ENCODE peak calls at places on chromosomes 11 and 22, in four cellular contexts. C, V, K and R are unnamed samples.
A peak's percentile ranks its signal among the peaks of the same experiment; 100 is the strongest.

GRCh38 chr11:36421546-36422155 is 88.4 kb downstream of the TRAF6 start:
- DNase-seq in C (peak; percentile 33), V (no peak), K (no peak), R (no peak)

GRCh38 chr11:60315866-60316265 is 11.2 kb upstream of the MS4A6E start:
- DNase-seq in C (no peak), V (no peak), K (no peak), R (no peak)

GRCh38 chr11:16184588-16184987 is 171.8 kb downstream of the SOX6 start:
- DNase-seq in C (peak; percentile 92), V (no peak), K (peak; percentile 86), R (peak; percentile 94)

GRCh38 chr11:706439-706956 is 467 bp downstream of the EPS8L2 start:
- DNase-seq in C (peak; percentile 36), V (no peak), K (peak; percentile 61), R (no peak)

GRCh38 chr11:61693897-61694840 is 14.0 kb downstream of the DAGLA start:
- DNase-seq in C (no peak), V (no peak), K (no peak), R (peak; percentile 72)

GRCh38 chr11:116261616-116262015 is 511.2 kb downstream of the BUD13 start:
- DNase-seq in C (no peak), V (no peak), K (no peak), R (no peak)

GRCh38 chr11:65661599-65662246 is 993 bp downstream of the RELA start:
- DNase-seq in C (no peak), V (no peak), K (no peak), R (no peak)

GRCh38 chr11:48103621-48104561 is 112.7 kb upstream of the OR4B1 start:
- DNase-seq in C (peak; percentile 13), V (no peak), K (peak; percentile 63), R (peak; percentile 29)

GRCh38 chr22:19723165-19723989 is at the start of gene GP1BB:
- DNase-seq in C (no peak), V (no peak), K (peak; percentile 45), R (no peak)

GRCh38 chr11:44596541-44597276 is 31.2 kb downstream of the CD82 start:
- DNase-seq in C (no peak), V (no peak), K (no peak), R (no peak)

GRCh38 chr11:44595006-44595405 is 29.5 kb downstream of the CD82 start:
- DNase-seq in C (no peak), V (no peak), K (no peak), R (no peak)

GRCh38 chr11:44595964-44596381 is 30.5 kb downstream of the CD82 start:
- DNase-seq in C (no peak), V (no peak), K (no peak), R (no peak)

GRCh38 chr11:44598831-44599230 is 33.4 kb downstream of the CD82 start:
- DNase-seq in C (no peak), V (no peak), K (no peak), R (no peak)

GRCh38 chr11:44597358-44598009 is 32.0 kb downstream of the CD82 start:
- DNase-seq in C (no peak), V (no peak), K (no peak), R (no peak)
- TF ChIP-seq RAD21 in C (no peak), V (no peak), K (no peak), R (no peak)

DNA sequence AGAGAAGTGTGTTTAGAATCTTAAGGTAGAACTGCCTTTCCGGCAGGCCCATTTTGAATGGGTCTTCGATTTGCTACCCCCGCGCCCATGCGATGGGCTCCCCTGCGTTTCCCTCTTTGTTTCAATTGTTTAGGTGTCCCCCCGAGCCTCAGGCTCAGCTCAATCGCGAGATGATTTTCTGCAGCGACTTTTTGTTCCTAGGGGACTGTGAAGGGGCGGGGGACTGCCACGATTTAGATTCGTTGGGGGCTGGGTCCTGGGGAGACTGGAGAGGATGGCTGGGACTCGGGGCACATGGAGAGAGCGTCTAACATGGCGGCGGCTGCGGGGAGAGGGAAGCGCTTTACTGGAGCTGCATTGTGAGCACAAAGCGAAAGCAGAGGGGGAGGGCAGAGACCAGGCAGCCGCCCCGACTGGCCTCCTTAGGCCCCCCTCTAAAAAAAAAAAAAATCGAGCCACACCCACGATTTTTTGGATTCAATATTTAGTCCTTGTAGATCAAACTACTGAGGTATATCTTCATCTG is 1.7 kb downstream of the CAPRIN1 start:
- DNase-seq in C (peak; percentile 76), V (no peak), K (peak; percentile 82), R (peak; percentile 67)
- TF ChIP-seq RAD21 in C (no peak), V (no peak), K (no peak), R (no peak)

DNA sequence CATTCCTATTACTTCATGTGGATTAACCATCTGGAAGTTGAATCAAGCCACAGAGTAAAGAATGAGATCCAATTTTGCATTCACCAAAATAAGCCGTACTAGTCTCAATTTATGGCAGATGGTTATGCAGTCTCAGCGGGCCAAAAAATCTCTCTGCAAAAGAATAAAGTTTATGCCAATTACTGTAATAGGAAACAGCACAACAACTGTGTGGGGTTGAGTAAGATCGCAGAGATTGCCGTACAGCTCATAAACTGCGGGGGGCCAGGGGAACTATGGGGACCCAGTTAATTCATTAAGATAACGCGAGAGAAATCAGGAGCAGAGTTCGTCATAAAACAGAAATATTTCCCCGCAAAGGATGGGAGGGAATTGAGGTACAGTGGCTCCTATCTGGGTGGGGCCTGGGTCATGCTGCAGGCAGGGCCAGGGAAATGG is 41.5 kb upstream of the MN1 start:
- DNase-seq in C (no peak), V (no peak), K (no peak), R (no peak)
- TF ChIP-seq RAD21 in C (no peak), V (no peak), K (no peak), R (no peak)

DNA sequence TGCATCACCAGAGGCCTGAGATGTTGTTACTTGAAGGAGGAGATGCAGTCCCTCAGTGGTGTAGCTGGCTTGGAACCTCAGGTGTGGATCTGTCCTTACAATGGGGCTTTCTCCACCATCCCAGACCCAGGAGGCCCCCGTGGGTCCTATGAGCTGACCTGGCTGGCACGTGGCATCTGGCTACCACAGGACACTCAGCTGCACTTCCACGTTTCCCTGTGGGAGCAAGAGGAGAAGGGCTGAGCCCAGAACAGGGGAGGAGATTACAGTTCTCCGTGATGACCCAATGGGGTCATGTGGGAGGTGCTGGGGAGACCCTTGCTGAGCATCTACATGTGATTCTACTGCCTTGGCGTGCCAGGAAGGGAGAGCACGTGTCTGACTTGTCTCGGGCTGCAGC is 1448.4 kb downstream of the TBC1D22A start:
- DNase-seq in C (no peak), V (no peak), K (no peak), R (no peak)
- TF ChIP-seq RAD21 in C (no peak), V (no peak), K (no peak), R (no peak)